ENCODE peak calls at places on chromosomes 6 and 20, in nine cellular contexts. One of them, this sample, is unnamed. For H3K4me1, the result is how much of the 10 kb centered on the place peaks cover.

GRCh38 chr20:21229163-21229562 is 74.0 kb upstream of the XRN2 start:
- DNase-seq in psoas muscle: no peak
- DNase-seq in IMR-90: peak
- DNase-seq in cardiac muscle cell: no peak
- DNase-seq in stomach: no peak
- DNase-seq in hepatocyte: no peak
- DNase-seq in heart right ventricle: no peak
- DNase-seq in kidney: no peak
- DNase-seq in fibroblast of lung: peak
- DNase-seq in this sample: no peak

GRCh38 chr6:147390909-147391536 is 117.5 kb upstream of the SAMD5 start:
- DNase-seq in psoas muscle: no peak
- DNase-seq in IMR-90: peak
- DNase-seq in hepatocyte: peak
- DNase-seq in heart right ventricle: no peak
- DNase-seq in stomach: no peak
- DNase-seq in cardiac muscle cell: peak
- DNase-seq in kidney: no peak
- DNase-seq in fibroblast of lung: peak
- DNase-seq in this sample: no peak

GRCh38 chr6:47423087-47423486 is 54.5 kb upstream of the CD2AP start:
- DNase-seq in stomach: no peak
- DNase-seq in psoas muscle: no peak
- DNase-seq in cardiac muscle cell: no peak
- DNase-seq in IMR-90: peak
- DNase-seq in hepatocyte: no peak
- DNase-seq in heart right ventricle: no peak
- DNase-seq in fibroblast of lung: no peak
- DNase-seq in kidney: no peak
- DNase-seq in this sample: no peak

GRCh38 chr20:9442858-9443257 is 71.5 kb upstream of the LAMP5 start:
- DNase-seq in kidney: no peak
- DNase-seq in hepatocyte: peak
- DNase-seq in stomach: peak
- DNase-seq in IMR-90: peak
- DNase-seq in heart right ventricle: no peak
- DNase-seq in cardiac muscle cell: no peak
- DNase-seq in fibroblast of lung: peak
- DNase-seq in psoas muscle: no peak
- DNase-seq in this sample: no peak

GRCh38 chr20:36468149-36469000 is 72.9 kb upstream of the MYL9 start:
- DNase-seq in cardiac muscle cell: no peak
- DNase-seq in stomach: peak
- DNase-seq in fibroblast of lung: peak
- DNase-seq in IMR-90: no peak
- DNase-seq in kidney: no peak
- DNase-seq in heart right ventricle: no peak
- DNase-seq in psoas muscle: no peak
- DNase-seq in hepatocyte: peak
- DNase-seq in this sample: no peak

GRCh38 chr6:92521553-92521952 is 897.8 kb downstream of the EPHA7 start:
- DNase-seq in fibroblast of lung: peak
- DNase-seq in stomach: no peak
- DNase-seq in heart right ventricle: no peak
- DNase-seq in psoas muscle: no peak
- DNase-seq in kidney: no peak
- DNase-seq in cardiac muscle cell: no peak
- DNase-seq in hepatocyte: no peak
- DNase-seq in IMR-90: no peak
- DNase-seq in this sample: no peak

GRCh38 chr20:11274137-11274536 is 600.3 kb upstream of the JAG1 start:
- DNase-seq in kidney: no peak
- DNase-seq in stomach: no peak
- DNase-seq in heart right ventricle: peak
- DNase-seq in fibroblast of lung: peak
- DNase-seq in IMR-90: peak
- DNase-seq in psoas muscle: no peak
- DNase-seq in cardiac muscle cell: peak
- DNase-seq in hepatocyte: peak
- DNase-seq in this sample: no peak

GRCh38 chr6:125745281-125746018 is 4.0 kb upstream of the HEY2 start:
- DNase-seq in hepatocyte: no peak
- DNase-seq in stomach: no peak
- DNase-seq in IMR-90: no peak
- DNase-seq in heart right ventricle: no peak
- DNase-seq in cardiac muscle cell: peak
- DNase-seq in fibroblast of lung: no peak
- DNase-seq in psoas muscle: no peak
- DNase-seq in kidney: no peak
- DNase-seq in this sample: no peak

GRCh38 chr20:10651227-10651990 is 22.4 kb downstream of the JAG1 start:
- DNase-seq in heart right ventricle: peak
- DNase-seq in fibroblast of lung: peak
- DNase-seq in IMR-90: peak
- DNase-seq in kidney: no peak
- DNase-seq in cardiac muscle cell: no peak
- DNase-seq in psoas muscle: no peak
- DNase-seq in hepatocyte: peak
- DNase-seq in stomach: no peak
- DNase-seq in this sample: no peak

GRCh38 chr6:25315194-25315593 is 36.0 kb downstream of the CARMIL1 start:
- DNase-seq in hepatocyte: no peak
- DNase-seq in fibroblast of lung: no peak
- DNase-seq in IMR-90: no peak
- DNase-seq in kidney: no peak
- DNase-seq in heart right ventricle: no peak
- DNase-seq in stomach: no peak
- DNase-seq in cardiac muscle cell: no peak
- DNase-seq in psoas muscle: no peak
- DNase-seq in this sample: no peak

GRCh38 chr20:61220131-61220530 is 31.9 kb upstream of the CDH4 start:
- DNase-seq in fibroblast of lung: no peak
- DNase-seq in psoas muscle: no peak
- DNase-seq in stomach: no peak
- DNase-seq in hepatocyte: peak
- DNase-seq in heart right ventricle: no peak
- DNase-seq in kidney: no peak
- DNase-seq in cardiac muscle cell: no peak
- DNase-seq in IMR-90: no peak
- DNase-seq in this sample: no peak

GRCh38 chr20:20734475-20734948 is 22.1 kb upstream of the RALGAPA2 start:
- DNase-seq in cardiac muscle cell: no peak
- DNase-seq in kidney: no peak
- DNase-seq in hepatocyte: no peak
- DNase-seq in stomach: no peak
- DNase-seq in psoas muscle: no peak
- DNase-seq in fibroblast of lung: no peak
- DNase-seq in heart right ventricle: no peak
- DNase-seq in IMR-90: no peak
- DNase-seq in this sample: no peak

GRCh38 chr20:63178445-63178818 is 37.5 kb downstream of the YTHDF1 start:
- DNase-seq in heart right ventricle: no peak
- DNase-seq in cardiac muscle cell: no peak
- DNase-seq in kidney: peak
- DNase-seq in fibroblast of lung: no peak
- DNase-seq in hepatocyte: no peak
- DNase-seq in IMR-90: no peak
- DNase-seq in psoas muscle: no peak
- DNase-seq in stomach: no peak
- DNase-seq in this sample: no peak

GRCh38 chr6:37663016-37663810 is 34.5 kb downstream of the MDGA1 start:
- DNase-seq in cardiac muscle cell: no peak
- DNase-seq in stomach: no peak
- DNase-seq in psoas muscle: no peak
- DNase-seq in kidney: no peak
- DNase-seq in fibroblast of lung: peak
- DNase-seq in heart right ventricle: no peak
- DNase-seq in hepatocyte: no peak
- DNase-seq in IMR-90: peak
- DNase-seq in this sample: no peak

GRCh38 chr6:43809417-43810305 is 39.6 kb downstream of the VEGFA start:
- DNase-seq in kidney: no peak
- DNase-seq in fibroblast of lung: peak
- DNase-seq in stomach: peak
- DNase-seq in cardiac muscle cell: no peak
- DNase-seq in hepatocyte: peak
- DNase-seq in IMR-90: peak
- DNase-seq in psoas muscle: no peak
- DNase-seq in heart right ventricle: no peak
- DNase-seq in this sample: no peak

GRCh38 chr6:121668259-121668658 is 232.8 kb downstream of the GJA1 start:
- DNase-seq in fibroblast of lung: peak
- DNase-seq in cardiac muscle cell: no peak
- DNase-seq in stomach: no peak
- DNase-seq in heart right ventricle: no peak
- DNase-seq in IMR-90: peak
- DNase-seq in hepatocyte: no peak
- DNase-seq in kidney: no peak
- DNase-seq in psoas muscle: no peak
- DNase-seq in this sample: no peak

GRCh38 chr6:154928325-154928922 is 66.7 kb upstream of the TIAM2 start:
- DNase-seq in IMR-90: peak
- DNase-seq in heart right ventricle: peak
- DNase-seq in kidney: no peak
- DNase-seq in fibroblast of lung: peak
- DNase-seq in stomach: peak
- DNase-seq in cardiac muscle cell: peak
- DNase-seq in psoas muscle: no peak
- DNase-seq in hepatocyte: peak
- DNase-seq in this sample: no peak

GRCh38 chr6:158072083-158072721 is 90.5 kb downstream of the SYNJ2 start:
- DNase-seq in kidney: peak
- DNase-seq in IMR-90: peak
- DNase-seq in cardiac muscle cell: peak
- DNase-seq in fibroblast of lung: peak
- DNase-seq in psoas muscle: peak
- DNase-seq in hepatocyte: peak
- DNase-seq in stomach: peak
- DNase-seq in heart right ventricle: peak
- DNase-seq in this sample: peak

GRCh38 chr6:37502703-37503485 is 3.2 kb upstream of the CCDC167 start:
- DNase-seq in fibroblast of lung: no peak
- DNase-seq in IMR-90: no peak
- DNase-seq in heart right ventricle: no peak
- DNase-seq in kidney: no peak
- DNase-seq in hepatocyte: no peak
- DNase-seq in stomach: no peak
- DNase-seq in psoas muscle: no peak
- DNase-seq in cardiac muscle cell: no peak
- DNase-seq in this sample: no peak

GRCh38 chr6:6823568-6824224 is 235.2 kb downstream of the LY86 start:
- DNase-seq in cardiac muscle cell: no peak
- DNase-seq in fibroblast of lung: no peak
- DNase-seq in stomach: peak
- DNase-seq in heart right ventricle: no peak
- DNase-seq in hepatocyte: no peak
- DNase-seq in kidney: no peak
- DNase-seq in psoas muscle: no peak
- DNase-seq in IMR-90: no peak
- DNase-seq in this sample: no peak

DNA sequence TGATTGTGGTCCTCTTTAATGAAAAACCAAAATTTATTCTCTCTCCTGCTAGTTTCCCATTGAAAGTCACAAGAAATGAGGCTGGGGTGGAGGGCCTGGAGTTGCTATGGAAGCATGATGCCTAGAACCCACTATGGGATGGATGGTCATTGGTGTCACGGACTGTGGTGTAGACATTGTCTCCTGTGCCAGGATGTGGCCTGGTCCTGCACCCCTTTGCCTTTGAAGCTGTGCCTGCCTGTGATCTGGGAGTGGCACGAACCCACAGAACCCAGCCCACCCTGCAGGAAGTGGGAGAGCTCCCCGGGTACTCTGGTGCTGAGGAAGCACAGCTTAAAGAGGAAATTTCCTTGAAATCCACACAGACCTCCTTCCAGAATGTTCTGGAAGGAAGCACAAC is 105.5 kb downstream of the CDH26 start:
- DNase-seq in cardiac muscle cell: no peak
- DNase-seq in stomach: no peak
- DNase-seq in fibroblast of lung: no peak
- DNase-seq in hepatocyte: no peak
- DNase-seq in heart right ventricle: no peak
- DNase-seq in kidney: no peak
- DNase-seq in psoas muscle: no peak
- DNase-seq in IMR-90: no peak
- DNase-seq in this sample: no peak
- H3K4me1 ChIP-seq in cardiac muscle cell: under half
- H3K4me1 ChIP-seq in stomach: under half
- H3K4me1 ChIP-seq in fibroblast of lung: under half
- H3K4me1 ChIP-seq in hepatocyte: under half
- H3K4me1 ChIP-seq in heart right ventricle: under half
- H3K4me1 ChIP-seq in kidney: under half
- H3K4me1 ChIP-seq in psoas muscle: under half
- H3K4me1 ChIP-seq in IMR-90: under half
- H3K4me1 ChIP-seq in this sample: under half

GRCh38 chr6:107729098-107729497 is 95.0 kb downstream of the SCML4 start:
- DNase-seq in IMR-90: no peak
- DNase-seq in stomach: no peak
- DNase-seq in kidney: no peak
- DNase-seq in cardiac muscle cell: no peak
- DNase-seq in fibroblast of lung: no peak
- DNase-seq in psoas muscle: no peak
- DNase-seq in hepatocyte: no peak
- DNase-seq in heart right ventricle: no peak
- DNase-seq in this sample: no peak
- TF ChIP-seq CTCF in IMR-90: no peak
- TF ChIP-seq CTCF in stomach: no peak
- TF ChIP-seq CTCF in kidney: no peak
- TF ChIP-seq CTCF in cardiac muscle cell: no peak
- TF ChIP-seq CTCF in fibroblast of lung: no peak
- TF ChIP-seq CTCF in psoas muscle: no peak
- TF ChIP-seq CTCF in hepatocyte: no peak
- TF ChIP-seq CTCF in heart right ventricle: no peak
- TF ChIP-seq CTCF in this sample: no peak

DNA sequence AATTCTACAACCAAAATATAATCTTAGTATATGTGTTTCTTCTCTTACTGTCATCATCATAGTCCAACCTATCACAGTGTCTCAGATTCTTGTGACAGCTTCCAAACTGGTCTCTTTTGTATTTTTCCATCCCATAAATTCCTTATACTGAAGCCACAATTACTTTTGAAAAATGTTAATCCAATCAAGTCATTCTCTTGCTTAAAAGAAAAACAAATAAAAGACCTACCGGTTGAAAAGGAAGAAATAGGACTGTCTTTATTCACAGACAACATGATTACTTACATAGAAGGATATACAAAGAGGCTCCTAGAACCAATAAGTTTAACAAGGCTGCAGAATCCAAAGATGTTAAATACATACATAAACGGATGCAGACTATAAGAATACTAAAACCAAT is 339.9 kb downstream of the RNGTT start:
- DNase-seq in hepatocyte: no peak
- DNase-seq in IMR-90: no peak
- DNase-seq in cardiac muscle cell: no peak
- DNase-seq in fibroblast of lung: no peak
- DNase-seq in psoas muscle: no peak
- DNase-seq in heart right ventricle: no peak
- DNase-seq in stomach: no peak
- DNase-seq in kidney: no peak
- DNase-seq in this sample: no peak
- H3K4me1 ChIP-seq in hepatocyte: under half
- H3K4me1 ChIP-seq in IMR-90: under half
- H3K4me1 ChIP-seq in cardiac muscle cell: under half
- H3K4me1 ChIP-seq in fibroblast of lung: under half
- H3K4me1 ChIP-seq in psoas muscle: under half
- H3K4me1 ChIP-seq in heart right ventricle: under half
- H3K4me1 ChIP-seq in stomach: under half
- H3K4me1 ChIP-seq in kidney: under half
- H3K4me1 ChIP-seq in this sample: under half

GRCh38 chr6:169487579-169488205 is 214.1 kb downstream of the WDR27 start:
- DNase-seq in fibroblast of lung: peak
- DNase-seq in kidney: no peak
- DNase-seq in stomach: no peak
- DNase-seq in heart right ventricle: no peak
- DNase-seq in psoas muscle: no peak
- DNase-seq in IMR-90: peak
- DNase-seq in hepatocyte: no peak
- DNase-seq in cardiac muscle cell: no peak
- DNase-seq in this sample: no peak
- TF ChIP-seq CTCF in fibroblast of lung: peak
- TF ChIP-seq CTCF in kidney: peak
- TF ChIP-seq CTCF in stomach: no peak
- TF ChIP-seq CTCF in heart right ventricle: no peak
- TF ChIP-seq CTCF in psoas muscle: no peak
- TF ChIP-seq CTCF in IMR-90: peak
- TF ChIP-seq CTCF in hepatocyte: peak
- TF ChIP-seq CTCF in cardiac muscle cell: peak
- TF ChIP-seq CTCF in this sample: no peak

This sample was measured in upper lobe of right lung.